ENCODE peak calls at places on chromosomes 2 and 18, in ten cellular contexts. Q is SK-N-SH, Y is ovary, W is AG09309, E is astrocyte, S is IMR-90, F is tibial artery, J is brain microvascular endothelial cell, X is cardiac fibroblast, R is foreskin fibroblast. A is an unnamed sample.

GRCh38 chr2:227147023-227147422 is 17.0 kb downstream of the COL4A4 start:
- DNase-seq in Q (no peak), Y (no peak), W (no peak), E (peak; percentile 37), S (no peak), F (no peak), J (peak; percentile 39), X (peak; percentile 77), R (peak; percentile 76), A (peak; percentile 18)

GRCh38 chr2:9135804-9136558 is 70.6 kb upstream of the ASAP2 start:
- DNase-seq in Q (no peak), Y (no peak), W (no peak), E (peak; percentile 57), S (peak; percentile 86), F (peak; percentile 44), J (peak; percentile 89), X (peak; percentile 67), R (peak; percentile 38), A (no peak)

GRCh38 chr2:120828832-120829632 is 93.4 kb downstream of the GLI2 start:
- DNase-seq in Q (no peak), Y (no peak), W (no peak), E (no peak), S (no peak), F (no peak), J (no peak), X (no peak), R (no peak), A (no peak)

GRCh38 chr2:171723724-171724683 is 36.7 kb downstream of the DYNC1I2 start:
- DNase-seq in Q (peak; percentile 30), Y (no peak), W (no peak), E (peak; percentile 36), S (peak; percentile 79), F (no peak), J (peak; percentile 22), X (peak; percentile 63), R (peak; percentile 51), A (no peak)

GRCh38 chr18:51630706-51631105 is 433.2 kb upstream of the MEX3C start:
- DNase-seq in Q (no peak), Y (no peak), W (no peak), E (no peak), S (no peak), F (no peak), J (no peak), X (no peak), R (no peak), A (no peak)

GRCh38 chr2:127324635-127325034 is 30.7 kb upstream of the ERCC3 start:
- DNase-seq in Q (peak; percentile 50), Y (no peak), W (peak; percentile 27), E (peak; percentile 25), S (peak; percentile 68), F (no peak), J (peak; percentile 34), X (peak; percentile 77), R (peak; percentile 75), A (peak; percentile 54)

GRCh38 chr2:173205375-173205774 is 129.7 kb downstream of the MAP3K20 start:
- DNase-seq in Q (no peak), Y (peak; percentile 80), W (no peak), E (no peak), S (peak; percentile 28), F (peak; percentile 95), J (no peak), X (peak; percentile 89), R (peak; percentile 72), A (peak; percentile 48)

GRCh38 chr2:147511491-147511948 is 333.3 kb upstream of the ACVR2A start:
- DNase-seq in Q (no peak), Y (no peak), W (peak; percentile 1), E (peak; percentile 10), S (no peak), F (peak; percentile 64), J (peak; percentile 7), X (no peak), R (peak; percentile 17), A (no peak)

GRCh38 chr18:74392323-74392722 is 64.8 kb downstream of the DIPK1C start:
- DNase-seq in Q (no peak), Y (no peak), W (no peak), E (no peak), S (no peak), F (no peak), J (no peak), X (no peak), R (no peak), A (no peak)

GRCh38 chr18:36697905-36698304 is 130.9 kb downstream of the TPGS2 start:
- DNase-seq in Q (no peak), Y (no peak), W (peak; percentile 78), E (peak; percentile 96), S (peak; percentile 94), F (no peak), J (peak; percentile 52), X (peak; percentile 76), R (peak; percentile 87), A (peak; percentile 93)

GRCh38 chr2:241780939-241781569 is 4.4 kb downstream of the GAL3ST2 start:
- DNase-seq in Q (no peak), Y (no peak), W (no peak), E (no peak), S (no peak), F (no peak), J (no peak), X (no peak), R (no peak), A (no peak)

GRCh38 chr2:190705280-190705679 is 56.4 kb downstream of the NAB1 start:
- DNase-seq in Q (no peak), Y (no peak), W (no peak), E (no peak), S (no peak), F (no peak), J (no peak), X (no peak), R (no peak), A (no peak)
- TF ChIP-seq CTCF in Q (no peak), Y (no peak), W (no peak), E (no peak), S (no peak), F (no peak), J (no peak), X (no peak), R (no peak), A (no peak)

DNA sequence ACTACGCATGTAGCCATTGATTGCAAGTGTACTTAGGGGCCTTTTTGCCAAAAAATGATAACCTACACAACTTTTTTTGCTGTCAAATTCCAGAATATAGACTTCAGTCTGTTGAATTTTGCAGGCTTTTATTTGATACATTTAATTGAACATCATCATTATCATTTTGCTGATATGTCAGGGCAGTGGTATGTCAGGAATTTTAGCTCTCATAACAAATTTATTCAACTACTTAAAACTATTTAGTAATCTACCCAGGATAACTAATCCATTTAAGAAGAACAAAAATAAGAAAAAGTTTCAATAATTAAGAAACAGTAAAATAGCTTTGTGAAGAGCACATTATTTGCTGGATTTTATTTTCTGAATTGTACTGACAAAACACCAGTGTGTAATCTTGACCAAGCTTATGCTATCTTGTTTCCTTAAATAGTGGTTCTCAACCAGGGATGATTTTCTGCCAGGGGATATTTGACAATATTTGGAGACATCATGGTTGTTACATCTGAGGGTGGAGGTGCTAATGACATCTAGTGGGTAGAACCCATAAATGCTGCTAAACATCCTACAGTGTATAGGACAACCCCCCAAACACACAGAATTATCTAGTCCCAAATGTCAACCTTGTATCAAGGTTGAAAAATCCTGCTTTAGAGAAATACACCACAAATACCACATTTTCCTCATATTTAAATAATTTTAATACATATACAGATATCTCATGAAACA is 12.1 kb upstream of the TTN start:
- DNase-seq in Q (no peak), Y (no peak), W (no peak), E (no peak), S (peak; percentile 5), F (no peak), J (no peak), X (peak; percentile 26), R (peak; percentile 9), A (no peak)
- TF ChIP-seq CTCF in Q (no peak), Y (no peak), W (no peak), E (no peak), S (no peak), F (no peak), J (no peak), X (no peak), R (no peak), A (no peak)

GRCh38 chr18:31825772-31826171 is 65.1 kb upstream of the SLC25A52 start:
- DNase-seq in Q (no peak), Y (no peak), W (no peak), E (no peak), S (no peak), F (no peak), J (no peak), X (no peak), R (no peak), A (no peak)

GRCh38 chr18:31821452-31822171 is 60.9 kb upstream of the SLC25A52 start:
- DNase-seq in Q (no peak), Y (no peak), W (no peak), E (no peak), S (no peak), F (no peak), J (no peak), X (no peak), R (no peak), A (no peak)

GRCh38 chr18:31819106-31819924 is 58.6 kb upstream of the SLC25A52 start:
- DNase-seq in Q (peak; percentile 34), Y (no peak), W (peak; percentile 4), E (peak; percentile 14), S (peak; percentile 52), F (no peak), J (peak; percentile 22), X (peak; percentile 74), R (peak; percentile 68), A (peak; percentile 62)

DNA sequence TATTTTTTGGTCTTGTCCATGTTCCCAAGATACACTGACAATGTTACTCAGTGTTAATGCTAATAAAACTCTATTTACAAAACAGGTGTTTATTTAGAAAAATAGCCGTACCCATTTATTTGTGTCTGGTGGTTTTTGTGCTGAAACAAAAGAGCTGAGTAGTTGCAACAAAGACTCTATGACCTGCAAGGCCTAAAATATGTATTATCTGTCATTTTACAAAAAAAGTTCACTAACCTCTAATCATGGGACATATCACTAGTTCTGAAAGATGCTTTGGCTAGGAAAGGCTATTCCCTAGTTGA is 59.2 kb upstream of the SLC25A52 start:
- DNase-seq in Q (no peak), Y (no peak), W (no peak), E (no peak), S (no peak), F (no peak), J (no peak), X (no peak), R (no peak), A (no peak)
- TF ChIP-seq CTCF in Q (no peak), Y (no peak), W (no peak), E (no peak), S (no peak), F (no peak), J (no peak), X (no peak), R (no peak), A (no peak)

DNA sequence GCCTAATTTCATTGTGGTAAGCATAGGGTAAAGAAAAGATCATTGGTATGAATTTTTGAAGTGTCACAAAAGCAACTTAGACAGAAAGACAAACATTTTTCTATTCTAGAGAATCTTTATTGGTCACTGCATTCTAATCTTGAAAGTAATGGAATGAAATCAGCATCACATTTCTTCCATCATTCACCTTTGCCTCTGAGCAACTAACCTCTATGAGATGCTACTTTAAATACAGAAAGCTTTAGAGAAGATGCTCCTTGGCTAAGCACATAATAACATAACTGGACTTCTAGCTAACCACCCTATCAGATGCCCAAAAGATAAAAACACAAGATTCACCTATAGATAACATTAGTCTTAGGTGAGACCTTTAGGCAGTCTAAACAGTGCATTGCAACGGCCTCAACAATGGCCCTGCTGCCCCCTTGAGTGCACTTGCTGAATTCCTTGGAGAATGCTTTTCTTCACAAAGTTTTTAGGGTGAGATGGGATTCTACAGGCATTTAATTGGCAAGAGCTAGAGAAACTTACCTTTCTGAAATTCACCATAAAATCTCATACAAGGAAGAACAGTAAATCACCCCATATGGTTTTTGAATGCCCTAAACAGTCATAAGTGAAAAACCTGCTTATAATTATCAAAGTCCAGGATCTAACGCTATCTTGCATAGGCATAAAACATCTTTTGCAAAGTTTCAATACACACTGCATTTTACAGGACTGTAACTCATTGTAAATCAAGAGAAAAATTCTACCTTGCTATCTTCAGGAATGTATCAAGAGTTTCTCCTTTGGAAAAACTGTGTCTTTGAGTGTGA is 791.3 kb upstream of the CHAC2 start:
- DNase-seq in Q (no peak), Y (no peak), W (no peak), E (peak; percentile 14), S (peak; percentile 37), F (no peak), J (peak; percentile 33), X (peak; percentile 13), R (peak; percentile 17), A (peak; percentile 63)
- TF ChIP-seq CTCF in Q (peak; percentile 68), Y (no peak), W (no peak), E (peak; percentile 71), S (peak; percentile 73), F (no peak), J (peak; percentile 83), X (peak; percentile 44), R (peak; percentile 29), A (peak; percentile 70)

A was measured in MCF 10A.